ENCODE peak calls at places on chromosomes 6 and 20, in ten cellular contexts. E is RPMI7951, S is nucleus accumbens, G is adrenal gland, A is mammary epithelial cell, M is EL, Y is ELF-1, W is germinal center, P is H4, O is H1. X is an unnamed sample.
A peak's percentile ranks its signal among the peaks of the same experiment; 100 is the strongest.

GRCh38 chr6:152642578-152643375 is 5.6 kb upstream of the SYNE1 start:
- DNase-seq in E (peak; percentile 78), S (peak; percentile 14), G (peak; percentile 66), A (peak; percentile 56), M (peak; percentile 30), Y (peak; percentile 87), W (peak; percentile 37), P (peak; percentile 35), O (peak; percentile 60), X (no peak)

GRCh38 chr6:91669904-91670295 is 1083.0 kb upstream of the MAP3K7 start:
- DNase-seq in E (no peak), S (no peak), G (no peak), A (no peak), M (no peak), Y (no peak), W (no peak), P (no peak), O (no peak), X (no peak)

GRCh38 chr6:110939429-110939828 is 19.1 kb upstream of the GTF3C6 start:
- DNase-seq in E (no peak), S (no peak), G (no peak), A (no peak), M (no peak), Y (no peak), W (no peak), P (no peak), O (no peak), X (no peak)

GRCh38 chr6:24919404-24919892 is 16.3 kb downstream of the RIPOR2 start:
- DNase-seq in E (no peak), S (no peak), G (no peak), A (no peak), M (no peak), Y (no peak), W (peak; percentile 49), P (no peak), O (no peak), X (no peak)

GRCh38 chr6:112933947-112934346 is 586.8 kb downstream of the RFPL4B start:
- DNase-seq in E (peak; percentile 18), S (no peak), G (no peak), A (no peak), M (peak; percentile 9), Y (no peak), W (no peak), P (no peak), O (no peak), X (no peak)

GRCh38 chr6:90462102-90462501 is 124.8 kb downstream of the MAP3K7 start:
- DNase-seq in E (no peak), S (no peak), G (no peak), A (no peak), M (no peak), Y (no peak), W (no peak), P (no peak), O (no peak), X (no peak)

GRCh38 chr6:168273483-168274045 is 46.0 kb downstream of the DACT2 start:
- DNase-seq in E (no peak), S (no peak), G (no peak), A (no peak), M (no peak), Y (no peak), W (no peak), P (no peak), O (no peak), X (no peak)

GRCh38 chr6:3981917-3982316 is 97.0 kb downstream of the FAM217A start:
- DNase-seq in E (no peak), S (no peak), G (no peak), A (no peak), M (no peak), Y (no peak), W (no peak), P (no peak), O (no peak), X (no peak)

GRCh38 chr20:4710106-4710475 is 11.6 kb upstream of the PRND start:
- DNase-seq in E (no peak), S (no peak), G (no peak), A (no peak), M (no peak), Y (no peak), W (no peak), P (no peak), O (no peak), X (no peak)

GRCh38 chr20:63825331-63826118 is 5.5 kb downstream of the ZBTB46 start:
- DNase-seq in E (no peak), S (no peak), G (no peak), A (no peak), M (no peak), Y (no peak), W (no peak), P (no peak), O (no peak), X (no peak)

GRCh38 chr20:42138711-42139110 is 520.5 kb upstream of the CHD6 start:
- DNase-seq in E (no peak), S (no peak), G (no peak), A (no peak), M (no peak), Y (no peak), W (no peak), P (no peak), O (no peak), X (no peak)

GRCh38 chr6:14383393-14384174 is 266.0 kb downstream of the CD83 start:
- DNase-seq in E (no peak), S (no peak), G (no peak), A (no peak), M (no peak), Y (peak; percentile 80), W (no peak), P (no peak), O (no peak), X (no peak)